ENCODE peak calls at places on chromosome 1, in five cellular contexts. J, K, C, B and P are unnamed samples.
A peak's percentile ranks its signal among the peaks of the same experiment; 100 is the strongest.

GRCh38 chr1:221693087-221693486 is 48.8 kb downstream of the DUSP10 start:
- DNase-seq in C (no peak), K (no peak), J (no peak), B (no peak), P (no peak)

GRCh38 chr1:91099746-91100621 is 78.1 kb upstream of the ZNF644 start:
- DNase-seq in B (no peak), C (no peak), K (no peak), J (no peak), P (no peak)

GRCh38 chr1:1631793-1632420 is at the start of gene MMP23B:
- DNase-seq in K (no peak), J (peak; percentile 77), B (no peak), C (no peak), P (no peak)

GRCh38 chr1:117605811-117606607 is at the start of gene TENT5C:
- DNase-seq in C (peak; percentile 95), J (peak; percentile 100), B (peak; percentile 98), K (peak; percentile 99), P (peak; percentile 93)

GRCh38 chr1:22953392-22954141 is 19.1 kb downstream of the LACTBL1 start:
- DNase-seq in C (no peak), B (no peak), K (no peak), J (no peak), P (no peak)

GRCh38 chr1:191904991-191905390 is 253.3 kb upstream of the RGS18 start:
- DNase-seq in B (no peak), C (no peak), K (no peak), J (no peak), P (no peak)

GRCh38 chr1:205191617-205192016 is 19.9 kb downstream of the DSTYK start:
- DNase-seq in B (no peak), J (no peak), C (no peak), K (no peak), P (no peak)

GRCh38 chr1:2031546-2032540 is 12.7 kb downstream of the GABRD start:
- DNase-seq in C (no peak), K (no peak), B (no peak), J (no peak), P (no peak)

GRCh38 chr1:95793893-95794292 is 559.9 kb downstream of the RWDD3 start:
- DNase-seq in B (no peak), C (no peak), K (no peak), J (no peak), P (no peak)

GRCh38 chr1:244460195-244460594 is 878 bp upstream of the CATSPERE start:
- DNase-seq in B (no peak), J (no peak), C (no peak), K (no peak), P (no peak)

GRCh38 chr1:166511754-166512153 is 327.5 kb upstream of the POGK start:
- DNase-seq in C (no peak), J (no peak), K (no peak), B (no peak), P (no peak)

GRCh38 chr1:117780981-117781475 is 148.4 kb downstream of the GDAP2 start:
- DNase-seq in B (peak; percentile 74), C (peak; percentile 13), K (no peak), J (no peak), P (no peak)

GRCh38 chr1:228370439-228370940 is 36.1 kb downstream of the TRIM11 start:
- DNase-seq in J (no peak), K (no peak), B (no peak), C (no peak), P (no peak)

GRCh38 chr1:241696172-241696814 is 44.2 kb downstream of the WDR64 start:
- DNase-seq in J (no peak), K (no peak), B (no peak), C (no peak), P (no peak)

GRCh38 chr1:18282851-18283600 is 175.4 kb downstream of the IGSF21 start:
- DNase-seq in C (no peak), K (no peak), J (no peak), B (no peak), P (no peak)

GRCh38 chr1:57133686-57134085 is 167.9 kb upstream of the C8B start:
- DNase-seq in B (no peak), J (no peak), K (no peak), C (peak; percentile 28), P (no peak)

GRCh38 chr1:60088620-60089155 is 15.1 kb upstream of the C1orf87 start:
- DNase-seq in B (no peak), J (no peak), K (no peak), C (no peak), P (no peak)

GRCh38 chr1:180644526-180645206 is 12.8 kb downstream of the XPR1 start:
- DNase-seq in C (no peak), B (no peak), J (no peak), K (no peak), P (no peak)

GRCh38 chr1:145751491-145752021 is 32.3 kb downstream of the CD160 start:
- DNase-seq in B (no peak), C (peak; percentile 97), K (no peak), J (no peak), P (no peak)

GRCh38 chr1:25243907-25244306 is 3.3 kb downstream of the RSRP1 start:
- DNase-seq in C (no peak), J (no peak), B (no peak), K (no peak), P (no peak)

GRCh38 chr1:25247024-25247828 is at the start of gene RSRP1:
- DNase-seq in K (peak; percentile 100), C (peak; percentile 95), B (peak; percentile 99), J (peak; percentile 100), P (peak; percentile 99)

GRCh38 chr1:25245809-25246599 is 1.2 kb downstream of the RSRP1 start:
- DNase-seq in B (no peak), J (no peak), K (peak; percentile 48), C (peak; percentile 33), P (no peak)

GRCh38 chr1:25246600-25247023 is 642 bp downstream of the RSRP1 start:
- DNase-seq in J (peak; percentile 86), K (peak; percentile 37), B (no peak), C (no peak), P (no peak)

DNA sequence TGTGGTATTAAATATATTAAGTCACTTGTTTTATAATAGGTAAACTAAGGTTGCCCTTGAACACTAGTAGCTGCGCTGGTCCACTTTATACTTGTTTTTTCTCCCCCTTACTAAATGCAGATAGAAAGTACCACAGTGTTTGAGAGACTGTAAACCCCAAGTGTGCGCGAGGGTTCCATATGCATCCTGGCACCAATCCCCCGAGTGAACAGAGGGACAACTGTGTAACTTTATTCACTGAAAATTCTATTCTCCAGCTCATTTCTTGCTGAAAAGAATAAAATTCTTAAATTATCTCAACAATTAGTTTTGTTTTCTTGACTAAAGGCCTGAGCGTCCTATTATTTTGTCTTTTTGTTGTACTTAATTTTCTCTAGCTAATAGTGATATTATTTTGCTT is 1.9 kb downstream of the RSRP1 start:
- DNase-seq in J (no peak), C (no peak), B (no peak), K (no peak), P (no peak)
- H3K27ac ChIP-seq in J (no peak overlapping the region), C (no peak overlapping the region), B (peak overlapping the region; percentile 99), K (peak overlapping the region; percentile 100), P (peak overlapping the region; percentile 99)

GRCh38 chr1:94237291-94238226 is at the start of gene ARHGAP29:
- DNase-seq in C (peak; percentile 50), K (peak; percentile 83), B (peak; percentile 58), J (peak; percentile 94), P (peak; percentile 28)

GRCh38 chr1:94235189-94236020 is 2.0 kb downstream of the ARHGAP29 start:
- DNase-seq in J (no peak), C (no peak), B (no peak), K (no peak), P (no peak)

GRCh38 chr1:94234615-94235014 is 2.8 kb downstream of the ARHGAP29 start:
- DNase-seq in C (no peak), J (no peak), K (no peak), B (no peak), P (no peak)

GRCh38 chr1:94236630-94237290 is 624 bp downstream of the ARHGAP29 start:
- DNase-seq in K (peak; percentile 40), B (peak; percentile 20), J (no peak), C (peak; percentile 50), P (peak; percentile 50)

GRCh38 chr1:94236021-94236491 is 1.3 kb downstream of the ARHGAP29 start:
- DNase-seq in J (no peak), B (no peak), C (peak; percentile 8), K (no peak), P (no peak)
- H3K4me3 ChIP-seq in J (peak overlapping the region; percentile 89), B (peak overlapping the region; percentile 27), C (peak overlapping the region; percentile 60), K (no peak overlapping the region), P (peak overlapping the region; percentile 71)

GRCh38 chr1:54342306-54342705 is 63.9 kb downstream of the SSBP3 start:
- DNase-seq in K (peak; percentile 62), B (no peak), J (no peak), C (no peak), P (no peak)

GRCh38 chr1:54339126-54339525 is 67.1 kb downstream of the SSBP3 start:
- DNase-seq in B (no peak), J (no peak), K (no peak), C (no peak), P (no peak)

GRCh38 chr1:54341763-54342162 is 64.4 kb downstream of the SSBP3 start:
- DNase-seq in C (no peak), K (no peak), J (no peak), B (no peak), P (no peak)

GRCh38 chr1:54340434-54340833 is 65.8 kb downstream of the SSBP3 start:
- DNase-seq in B (no peak), C (no peak), K (no peak), J (no peak), P (no peak)

DNA sequence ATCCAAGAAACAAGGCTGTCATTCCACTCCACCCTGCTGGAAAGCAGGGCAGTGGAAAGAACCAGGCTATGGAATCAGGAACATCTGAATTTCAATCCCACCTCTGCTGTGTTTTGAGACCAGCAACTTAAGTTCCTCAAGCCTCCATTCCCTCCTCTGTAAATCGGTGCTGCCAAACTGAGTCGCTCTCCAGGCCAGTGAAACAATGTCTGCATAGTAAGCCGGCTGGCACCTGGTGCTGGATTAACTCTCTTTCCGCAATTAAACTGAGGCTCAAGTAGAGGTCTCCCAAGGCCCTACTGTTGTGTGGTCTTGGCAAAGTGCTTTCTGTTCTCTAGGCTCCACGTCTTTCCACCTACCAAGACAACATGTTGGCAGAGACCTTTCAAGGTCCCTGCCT is 65.3 kb downstream of the SSBP3 start:
- DNase-seq in C (no peak), K (no peak), J (no peak), B (no peak), P (no peak)
- H3K27ac ChIP-seq in C (no peak overlapping the region), K (no peak overlapping the region), J (no peak overlapping the region), B (no peak overlapping the region), P (peak overlapping the region; percentile 89)

GRCh38 chr1:212351588-212352362 is 62.9 kb downstream of the PACC1 start:
- DNase-seq in B (no peak), K (no peak), C (no peak), J (no peak), P (no peak)

GRCh38 chr1:212344905-212345304 is 59.7 kb downstream of the PPP2R5A start:
- DNase-seq in B (no peak), J (no peak), K (no peak), C (no peak), P (no peak)

GRCh38 chr1:212341090-212341489 is 55.9 kb downstream of the PPP2R5A start:
- DNase-seq in K (no peak), C (no peak), J (no peak), B (no peak), P (no peak)

DNA sequence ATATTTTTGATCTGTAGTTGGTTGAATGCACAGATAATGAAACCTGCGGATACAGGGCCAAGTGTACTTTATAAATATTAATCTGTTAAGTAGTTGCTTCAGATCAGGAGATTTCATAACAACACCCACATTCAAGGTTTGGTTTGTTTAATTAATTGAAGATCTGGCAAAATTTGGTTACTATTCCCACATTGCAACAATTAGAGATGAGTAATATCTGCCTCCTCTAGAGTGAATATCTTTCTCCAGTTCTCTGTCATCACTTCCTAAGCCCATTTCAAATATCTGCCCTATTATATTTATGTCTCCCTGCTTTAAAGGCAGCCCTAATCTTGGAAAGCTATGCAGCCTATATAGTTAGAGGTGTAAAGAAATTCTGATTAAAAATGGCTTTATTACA is 61.4 kb downstream of the PPP2R5A start:
- DNase-seq in K (no peak), C (peak; percentile 4), B (no peak), J (no peak), P (no peak)
- H3K4me3 ChIP-seq in K (no peak overlapping the region), C (no peak overlapping the region), B (no peak overlapping the region), J (no peak overlapping the region), P (no peak overlapping the region)